ENCODE peak calls at places on chromosome 19, in eight cellular contexts. B is left cardiac atrium; R is RCC 7860; O is activated naive CD8-positive, alpha-beta T cell treated with anti-CD3 and anti-CD28 coated beads, Interleukin-2, amount 10 ng/mL, durations not matched to agents 7 days and 5 days; G is B cell; P is NCI-H1092; D is AG04449; H is stimulated activated CD4-positive, alpha-beta T cell treated with anti-CD3 and anti-CD28 coated beads, Interleukin-1b, Interleukin-23, amount 100 ng/mL, for 1 hour. W is an unnamed sample.

GRCh38 chr19:48734625-48735024 is 5.8 kb downstream of the RASIP1 start:
- DNase-seq in R (no peak), G (no peak), O (no peak), H (no peak), B (no peak), D (no peak), P (no peak), W (no peak)

GRCh38 chr19:17209126-17210036 is 5.8 kb upstream of the USE1 start:
- DNase-seq in O (peak), B (no peak), P (no peak), G (no peak), H (no peak), D (no peak), R (no peak), W (peak)

GRCh38 chr19:1116726-1117581 is 13.2 kb downstream of the GPX4 start:
- DNase-seq in O (no peak), P (no peak), R (no peak), H (no peak), G (no peak), B (peak), D (no peak), W (no peak)

GRCh38 chr19:2253106-2254051 is 2.8 kb downstream of the JSRP1 start:
- DNase-seq in D (no peak), B (no peak), H (no peak), G (peak), O (peak), P (no peak), R (no peak), W (no peak)

GRCh38 chr19:41785653-41786052 is 10.7 kb upstream of the CEACAM3 start:
- DNase-seq in G (peak), D (no peak), P (peak), B (peak), O (peak), R (peak), H (peak), W (peak)

GRCh38 chr19:31715249-31715944 is 366.2 kb upstream of the TSHZ3 start:
- DNase-seq in G (no peak), P (no peak), B (peak), R (no peak), O (no peak), D (no peak), H (no peak), W (no peak)

GRCh38 chr19:11381535-11382369 is 2.4 kb downstream of the EPOR start:
- DNase-seq in R (peak), O (peak), B (peak), D (no peak), G (peak), P (peak), H (peak), W (peak)

GRCh38 chr19:57227461-57227860 is 3.4 kb upstream of the AURKC start:
- DNase-seq in D (no peak), H (no peak), P (no peak), O (no peak), B (no peak), R (no peak), G (no peak), W (no peak)

GRCh38 chr19:49704888-49705642 is 14.1 kb downstream of the CPT1C start:
- DNase-seq in P (no peak), G (no peak), H (no peak), B (no peak), O (no peak), D (no peak), R (no peak), W (no peak)

GRCh38 chr19:11451942-11452813 is 16.7 kb downstream of the PRKCSH start:
- DNase-seq in P (no peak), G (no peak), O (no peak), D (no peak), H (no peak), B (no peak), R (no peak), W (no peak)